ENCODE peak calls at places on chromosomes 5 and 9, in four cellular contexts. X is uterus, M is AG04450, H is colonic mucosa. O is an unnamed sample.

GRCh38 chr9:114246558-114246957 is 76.3 kb upstream of the ORM1 start:
- DNase-seq in X (no peak), H (no peak), M (no peak), O (no peak)

GRCh38 chr5:118603278-118603677 is 385.1 kb downstream of the DTWD2 start:
- DNase-seq in H (no peak), M (no peak), X (no peak), O (no peak)

GRCh38 chr9:90085633-90086032 is 480.8 kb downstream of the GADD45G start:
- DNase-seq in X (no peak), M (no peak), H (no peak), O (no peak)

GRCh38 chr5:116375926-116376325 is 198.7 kb downstream of the SEMA6A start:
- DNase-seq in H (no peak), M (no peak), X (no peak), O (no peak)

GRCh38 chr5:108797986-108798385 is 50.3 kb downstream of the FER start:
- DNase-seq in X (no peak), H (no peak), M (no peak), O (peak; percentile 56)

GRCh38 chr9:136743639-136744211 is 985 bp upstream of the LCN10 start:
- DNase-seq in M (no peak), H (no peak), X (no peak), O (no peak)

GRCh38 chr5:117054808-117055398 is 480.3 kb upstream of the SEMA6A start:
- DNase-seq in H (no peak), M (no peak), X (no peak), O (no peak)

GRCh38 chr5:173671121-173671949 is 54.9 kb upstream of the BOD1 start:
- DNase-seq in M (no peak), H (no peak), X (peak; percentile 55), O (peak; percentile 55)

GRCh38 chr5:36900279-36900678 is 23.7 kb downstream of the NIPBL start:
- DNase-seq in X (no peak), M (no peak), H (no peak), O (no peak)

GRCh38 chr5:377326-377981 is 55.9 kb downstream of the AHRR start:
- DNase-seq in H (peak; percentile 14), X (no peak), M (no peak), O (no peak)

GRCh38 chr9:124946167-124946566 is 5.3 kb upstream of the GOLGA1 start:
- DNase-seq in H (no peak), X (no peak), M (no peak), O (no peak)

GRCh38 chr5:34756781-34757624 is 82.0 kb upstream of the TTC23L start:
- DNase-seq in X (peak; percentile 59), M (no peak), H (peak; percentile 36), O (peak; percentile 87)

GRCh38 chr9:71302776-71303175 is 181.4 kb upstream of the TRPM3 start:
- DNase-seq in H (no peak), X (no peak), M (no peak), O (no peak)

GRCh38 chr9:96071245-96072124 is 196.0 kb downstream of the ERCC6L2 start:
- DNase-seq in H (no peak), X (no peak), M (no peak), O (peak; percentile 42)

GRCh38 chr9:69502671-69503301 is 169.4 kb downstream of the APBA1 start:
- DNase-seq in X (no peak), H (no peak), M (no peak), O (peak; percentile 5)

GRCh38 chr5:168613996-168614395 is 34.8 kb upstream of the PANK3 start:
- DNase-seq in M (no peak), H (peak; percentile 44), X (no peak), O (no peak)

GRCh38 chr9:126379661-126380365 is 53.2 kb downstream of the MVB12B start:
- DNase-seq in M (no peak), X (no peak), H (peak; percentile 12), O (no peak)

GRCh38 chr5:173238312-173239232 is 3.6 kb upstream of the NKX2-5 start:
- DNase-seq in M (no peak), H (no peak), X (no peak), O (no peak)

GRCh38 chr5:138912093-138912492 is 37.0 kb upstream of the LRRTM2 start:
- DNase-seq in M (no peak), H (no peak), X (no peak), O (no peak)

GRCh38 chr5:149855371-149855770 is 89.2 kb downstream of the PDE6A start:
- DNase-seq in H (no peak), M (no peak), X (no peak), O (no peak)

GRCh38 chr5:24633705-24634325 is 11.0 kb downstream of the CDH10 start:
- DNase-seq in M (no peak), H (no peak), X (no peak), O (peak; percentile 28)

GRCh38 chr9:69013404-69013727 is 547 bp downstream of the PRKACG start:
- DNase-seq in M (no peak), H (no peak), X (no peak), O (no peak)

GRCh38 chr9:112516769-112517168 is 30.1 kb downstream of the KIAA1958 start:
- DNase-seq in H (no peak), M (no peak), X (no peak), O (no peak)

GRCh38 chr5:159539678-159540077 is 209.4 kb upstream of the IL12B start:
- DNase-seq in M (no peak), X (no peak), H (no peak), O (no peak)

GRCh38 chr5:175696139-175696854 is 38.4 kb downstream of the HRH2 start:
- DNase-seq in H (peak; percentile 61), M (no peak), X (peak; percentile 26), O (peak; percentile 43)

GRCh38 chr9:136696502-136696901 is 9.2 kb upstream of the AGPAT2 start:
- DNase-seq in H (no peak), M (no peak), X (no peak), O (no peak)

DNA sequence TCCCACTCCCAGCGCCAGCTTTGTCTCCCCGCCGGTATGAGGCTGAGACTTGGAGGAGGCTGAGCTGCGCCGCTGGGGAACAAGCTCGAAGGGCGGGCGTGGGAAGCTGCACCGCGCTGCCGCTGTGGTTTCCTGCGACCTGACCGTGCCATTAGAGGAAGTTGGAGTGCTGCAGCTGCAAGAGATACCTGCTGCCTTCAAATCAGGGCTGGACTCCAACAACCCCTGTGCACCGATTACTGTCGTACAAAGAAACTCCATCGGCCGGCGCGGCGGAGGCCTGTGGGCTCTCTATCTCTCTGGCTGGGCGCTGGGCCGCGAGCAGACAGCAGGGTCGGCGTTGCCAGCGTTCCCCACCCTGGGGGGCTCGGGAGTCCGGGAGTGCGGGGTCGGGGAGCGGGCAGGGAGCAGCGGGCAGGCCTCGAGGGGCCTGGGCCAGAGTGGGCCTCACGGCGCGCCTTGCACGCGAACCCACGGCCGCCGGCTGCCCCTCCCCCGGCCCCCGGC is 1.2 kb upstream of the ERBIN start:
- DNase-seq in M (peak; percentile 26), X (peak; percentile 62), H (peak; percentile 76), O (peak; percentile 83)
- TF ChIP-seq CTCF in M (no peak), X (no peak), H (no peak), O (no peak)

GRCh38 chr5:158287643-158288228 is 428.8 kb upstream of the CLINT1 start:
- DNase-seq in M (peak; percentile 6), X (peak; percentile 28), H (peak; percentile 29), O (peak; percentile 24)

GRCh38 chr5:158283341-158283740 is 424.4 kb upstream of the CLINT1 start:
- DNase-seq in M (no peak), H (no peak), X (no peak), O (no peak)

GRCh38 chr5:158286827-158287226 is 427.9 kb upstream of the CLINT1 start:
- DNase-seq in X (no peak), H (no peak), M (no peak), O (no peak)

GRCh38 chr5:158285771-158286170 is 426.8 kb upstream of the CLINT1 start:
- DNase-seq in M (no peak), H (no peak), X (no peak), O (no peak)

DNA sequence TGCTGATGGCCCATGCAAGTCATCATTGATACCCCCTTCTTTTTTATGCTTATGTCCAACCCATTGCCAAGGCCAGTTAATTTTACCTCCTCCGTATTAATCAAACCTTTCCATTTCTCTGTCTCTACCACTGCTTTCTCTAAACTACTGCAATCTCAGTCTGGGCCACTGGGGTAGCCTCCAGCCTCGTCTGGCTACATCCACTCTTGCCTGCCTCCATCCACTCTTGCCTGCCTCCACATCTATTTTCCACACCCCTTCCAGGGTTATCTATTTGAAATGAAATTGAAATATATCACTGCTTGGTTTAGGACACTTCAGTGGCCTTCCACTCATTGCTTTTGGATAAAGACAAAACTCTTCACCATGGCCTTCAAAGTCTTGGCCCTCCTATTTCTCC is 425.3 kb upstream of the CLINT1 start:
- DNase-seq in M (no peak), H (no peak), X (no peak), O (no peak)
- TF ChIP-seq CTCF in M (peak; percentile 5), H (no peak), X (no peak), O (no peak)

GRCh38 chr5:123455095-123455494 is 31.9 kb upstream of the CEP120 start:
- DNase-seq in H (no peak), M (no peak), X (no peak), O (no peak)

GRCh38 chr5:123456242-123456641 is 33.0 kb upstream of the CEP120 start:
- DNase-seq in H (no peak), M (no peak), X (no peak), O (no peak)

GRCh38 chr5:123452401-123452800 is 29.2 kb upstream of the CEP120 start:
- DNase-seq in M (no peak), H (no peak), X (no peak), O (no peak)

GRCh38 chr5:123454236-123454911 is 31.2 kb upstream of the CEP120 start:
- DNase-seq in M (no peak), X (no peak), H (no peak), O (peak; percentile 30)

GRCh38 chr5:123455640-123456039 is 32.4 kb upstream of the CEP120 start:
- DNase-seq in H (no peak), X (no peak), M (no peak), O (no peak)
- TF ChIP-seq CTCF in H (no peak), X (no peak), M (no peak), O (no peak)

GRCh38 chr9:1837453-1838084 is 177.6 kb upstream of the SMARCA2 start:
- DNase-seq in M (no peak), H (peak; percentile 26), X (no peak), O (peak; percentile 2)
- TF ChIP-seq CTCF in M (peak; percentile 41), H (no peak), X (no peak), O (peak; percentile 23)

DNA sequence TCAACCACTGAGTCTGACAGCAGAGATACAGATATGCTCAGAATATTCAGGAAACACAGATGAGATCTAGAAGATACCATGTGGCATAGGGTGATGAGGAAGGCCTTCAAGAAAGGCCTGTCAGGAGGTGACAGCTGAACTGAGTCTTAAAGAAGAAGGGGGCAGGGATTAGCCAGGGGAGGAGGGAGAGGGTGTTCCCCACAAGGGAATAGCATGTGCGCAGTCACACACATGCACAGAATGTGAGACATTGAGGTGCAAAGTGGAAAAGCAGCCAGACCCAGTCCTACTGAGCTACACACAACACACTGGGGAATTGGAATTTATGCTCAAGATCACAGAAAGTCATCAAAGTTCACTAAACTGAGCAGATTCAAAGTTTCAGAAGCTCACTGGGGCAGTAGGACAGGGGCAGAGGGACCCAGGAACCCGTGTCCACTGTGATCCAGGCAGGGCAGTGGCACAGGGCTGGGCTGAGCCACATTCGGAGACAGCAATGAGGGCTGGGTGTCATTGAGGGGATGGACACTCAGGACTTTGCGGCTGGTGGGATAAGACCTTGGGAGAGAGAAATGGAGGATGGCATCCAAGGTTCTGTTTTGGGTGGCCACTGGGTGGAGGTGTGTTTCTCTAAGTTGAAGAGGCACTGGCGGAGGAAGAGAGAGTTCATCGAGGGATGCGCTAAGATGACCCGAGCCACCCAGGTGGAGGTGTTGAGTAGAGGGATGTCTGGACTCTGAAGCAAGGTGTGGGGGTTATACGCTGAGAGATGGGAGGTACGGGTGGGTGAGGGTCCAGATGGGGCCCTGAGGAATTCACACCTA is 2.8 kb upstream of the SLC25A48 start:
- DNase-seq in X (no peak), H (no peak), M (no peak), O (no peak)
- TF ChIP-seq CTCF in X (no peak), H (no peak), M (no peak), O (no peak)